ENCODE peak calls at places on chromosomes 12 and 14, in eight cellular contexts. L is fibroblast of lung, F is IMR-90, A is DND-41, Z is neural progenitor cell, O is PC-3, U is keratinocyte, D is HepG2. G is an unnamed sample.

GRCh38 chr12:119659289-119659897 is 8.5 kb upstream of the PRKAB1 start:
- DNase-seq in L (no peak), F (peak), A (peak), Z (peak), O (peak), U (no peak), D (peak), G (peak)

GRCh38 chr12:22740656-22741350 is 115.8 kb downstream of the ETNK1 start:
- DNase-seq in L (peak), F (no peak), A (no peak), Z (no peak), O (no peak), U (no peak), D (no peak), G (no peak)

GRCh38 chr12:47222960-47223847 is 143.4 kb upstream of the AMIGO2 start:
- DNase-seq in L (no peak), F (no peak), A (no peak), Z (peak), O (no peak), U (no peak), D (no peak), G (no peak)

GRCh38 chr12:105939181-105939721 is 199.5 kb downstream of the NUAK1 start:
- DNase-seq in L (no peak), F (no peak), A (no peak), Z (no peak), O (no peak), U (peak), D (no peak), G (no peak)

GRCh38 chr14:25381498-25381897 is 331.6 kb upstream of the STXBP6 start:
- DNase-seq in L (no peak), F (no peak), A (no peak), Z (peak), O (peak), U (no peak), D (peak), G (no peak)

GRCh38 chr12:74782086-74782485 is 244.5 kb downstream of the ATXN7L3B start:
- DNase-seq in L (no peak), F (no peak), A (no peak), Z (no peak), O (no peak), U (no peak), D (no peak), G (no peak)

GRCh38 chr14:99930420-99931274 is 134.6 kb upstream of the EVL start:
- DNase-seq in L (peak), F (no peak), A (no peak), Z (no peak), O (peak), U (no peak), D (no peak), G (no peak)

GRCh38 chr14:102164241-102164641 is 24.5 kb downstream of the WDR20 start:
- DNase-seq in L (peak), F (peak), A (no peak), Z (no peak), O (no peak), U (no peak), D (no peak), G (no peak)

GRCh38 chr12:109739747-109740693 is 26.4 kb downstream of the FAM222A start:
- DNase-seq in L (no peak), F (no peak), A (no peak), Z (peak), O (no peak), U (no peak), D (no peak), G (no peak)

GRCh38 chr12:54993181-54993835 is 8.7 kb upstream of the TESPA1 start:
- DNase-seq in L (peak), F (peak), A (peak), Z (peak), O (peak), U (peak), D (peak), G (peak)

GRCh38 chr12:121214171-121214777 is 4.3 kb downstream of the P2RX4 start:
- DNase-seq in L (peak), F (peak), A (no peak), Z (no peak), O (no peak), U (no peak), D (no peak), G (no peak)

GRCh38 chr12:117854339-117855012 is 114.3 kb downstream of the KSR2 start:
- DNase-seq in L (peak), F (peak), A (peak), Z (peak), O (peak), U (no peak), D (peak), G (peak)

GRCh38 chr14:64541261-64541970 is 875 bp downstream of the HSPA2 start:
- DNase-seq in L (peak), F (no peak), A (no peak), Z (no peak), O (no peak), U (no peak), D (no peak), G (no peak)

GRCh38 chr14:64912256-64912655 is 2.0 kb upstream of the CHURC1 start:
- DNase-seq in L (peak), F (no peak), A (no peak), Z (no peak), O (no peak), U (no peak), D (no peak), G (no peak)

GRCh38 chr12:63889236-63889635 is 44.7 kb downstream of the SRGAP1 start:
- DNase-seq in L (peak), F (peak), A (no peak), Z (no peak), O (no peak), U (no peak), D (no peak), G (no peak)

GRCh38 chr12:94714378-94714777 is 64.0 kb upstream of the TMCC3 start:
- DNase-seq in L (peak), F (peak), A (no peak), Z (no peak), O (peak), U (peak), D (no peak), G (no peak)

GRCh38 chr12:124734224-124734788 is 129.4 kb downstream of the SCARB1 start:
- DNase-seq in L (no peak), F (peak), A (no peak), Z (peak), O (no peak), U (no peak), D (peak), G (no peak)

GRCh38 chr12:57240069-57240921 is 10.7 kb downstream of the STAC3 start:
- DNase-seq in L (peak), F (peak), A (peak), Z (peak), O (peak), U (no peak), D (no peak), G (no peak)

GRCh38 chr12:18261273-18261672 is at the start of gene PIK3C2G:
- DNase-seq in L (no peak), F (no peak), A (no peak), Z (no peak), O (peak), U (no peak), D (no peak), G (no peak)

GRCh38 chr12:109590566-109590965 is 17.0 kb downstream of the MVK start:
- DNase-seq in L (no peak), F (no peak), A (no peak), Z (no peak), O (no peak), U (no peak), D (no peak), G (no peak)

GRCh38 chr14:100119251-100119650 is 40.2 kb downstream of the DEGS2 start:
- DNase-seq in L (no peak), F (no peak), A (no peak), Z (no peak), O (no peak), U (no peak), D (no peak), G (no peak)

GRCh38 chr12:67766370-67766769 is 117.8 kb downstream of the DYRK2 start:
- DNase-seq in L (peak), F (peak), A (no peak), Z (no peak), O (peak), U (no peak), D (no peak), G (no peak)

GRCh38 chr14:60658909-60659585 is 9.8 kb upstream of the SIX1 start:
- DNase-seq in L (no peak), F (peak), A (no peak), Z (peak), O (peak), U (no peak), D (peak), G (no peak)

GRCh38 chr14:68775614-68776126 is 17.2 kb downstream of the ZFP36L1 start:
- DNase-seq in L (no peak), F (no peak), A (no peak), Z (no peak), O (no peak), U (no peak), D (no peak), G (no peak)

GRCh38 chr12:22544038-22544979 is at the start of gene C2CD5:
- DNase-seq in L (peak), F (peak), A (peak), Z (peak), O (peak), U (no peak), D (peak), G (peak)

GRCh38 chr12:8052679-8053078 is 13.5 kb downstream of the C3AR1 start:
- DNase-seq in L (no peak), F (no peak), A (no peak), Z (no peak), O (no peak), U (no peak), D (no peak), G (no peak)

GRCh38 chr12:2306012-2306411 is 253.2 kb downstream of the CACNA1C start:
- DNase-seq in L (peak), F (peak), A (peak), Z (peak), O (no peak), U (no peak), D (no peak), G (no peak)

GRCh38 chr12:101925352-101925751 is 48.0 kb downstream of the DRAM1 start:
- DNase-seq in L (peak), F (peak), A (no peak), Z (no peak), O (peak), U (peak), D (no peak), G (peak)

GRCh38 chr12:129701536-129702165 is 202.2 kb downstream of the TMEM132D start:
- DNase-seq in L (no peak), F (no peak), A (no peak), Z (no peak), O (no peak), U (no peak), D (no peak), G (no peak)

GRCh38 chr14:33589334-33589733 is 361.5 kb downstream of the EGLN3 start:
- DNase-seq in L (peak), F (peak), A (no peak), Z (no peak), O (peak), U (peak), D (no peak), G (no peak)

GRCh38 chr14:105086833-105087307 is 21.6 kb upstream of the GPR132 start:
- DNase-seq in L (peak), F (peak), A (peak), Z (peak), O (peak), U (no peak), D (peak), G (peak)

GRCh38 chr14:96625436-96625945 is 123.3 kb downstream of the PAPOLA start:
- DNase-seq in L (no peak), F (no peak), A (no peak), Z (no peak), O (no peak), U (no peak), D (no peak), G (no peak)

GRCh38 chr12:66859751-66860440 is 181.0 kb upstream of the GRIP1 start:
- DNase-seq in L (no peak), F (no peak), A (no peak), Z (no peak), O (peak), U (no peak), D (no peak), G (no peak)

GRCh38 chr14:30876692-30877091 is 2.3 kb downstream of the COCH start:
- DNase-seq in L (no peak), F (no peak), A (no peak), Z (no peak), O (no peak), U (no peak), D (no peak), G (no peak)
- H3K9ac ChIP-seq in L (no peak), F (no peak), A (no peak), Z (no peak), O (no peak), U (no peak), D (no peak), G (no peak)

GRCh38 chr12:52799498-52800211 is 3.7 kb upstream of the KRT3 start:
- DNase-seq in L (no peak), F (no peak), A (no peak), Z (no peak), O (no peak), U (no peak), D (no peak), G (no peak)

GRCh38 chr12:52798671-52799497 is 3.0 kb upstream of the KRT3 start:
- DNase-seq in L (peak), F (peak), A (no peak), Z (no peak), O (peak), U (peak), D (no peak), G (no peak)

GRCh38 chr12:52802442-52802841 is 6.5 kb upstream of the KRT3 start:
- DNase-seq in L (no peak), F (no peak), A (no peak), Z (no peak), O (no peak), U (no peak), D (no peak), G (no peak)

GRCh38 chr12:52801773-52802172 is 5.9 kb upstream of the KRT3 start:
- DNase-seq in L (no peak), F (no peak), A (no peak), Z (no peak), O (no peak), U (no peak), D (no peak), G (no peak)

DNA sequence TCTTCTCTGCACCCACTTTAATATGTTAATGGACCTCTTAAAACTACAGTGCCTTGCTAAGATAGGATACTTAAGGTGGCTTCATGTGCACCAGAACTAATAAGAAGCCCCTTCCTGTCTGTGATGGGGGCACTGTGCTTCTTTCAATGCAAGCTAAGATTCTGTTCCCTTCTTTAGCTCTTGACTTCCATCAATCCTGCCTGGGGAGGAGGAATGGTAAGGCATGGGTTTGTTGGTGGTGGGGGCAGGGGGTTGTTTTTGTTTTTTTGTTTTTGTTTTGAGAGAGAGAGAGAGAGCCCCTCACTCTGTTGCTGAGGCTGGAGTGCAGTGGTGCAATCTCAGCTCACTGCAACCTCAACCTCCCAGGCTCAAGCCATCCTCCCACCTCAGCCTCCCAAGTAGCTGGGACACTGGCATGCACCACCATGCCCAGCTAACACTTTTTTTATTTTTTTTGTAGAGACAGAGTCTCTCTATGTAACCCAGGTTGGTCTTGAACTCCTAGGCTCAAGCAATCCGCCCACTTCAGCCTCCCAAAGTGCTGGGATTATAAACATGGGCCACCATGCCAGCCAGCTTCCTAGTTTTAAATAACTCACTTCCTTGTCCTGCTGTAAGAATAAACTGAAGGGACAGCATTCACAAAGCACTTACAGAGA is 4.5 kb upstream of the KRT3 start:
- DNase-seq in L (no peak), F (no peak), A (no peak), Z (no peak), O (no peak), U (no peak), D (no peak), G (no peak)
- TF ChIP-seq CTCF in L (no peak), F (no peak), A (no peak), Z (no peak), O (no peak), U (no peak), D (no peak), G (no peak)

GRCh38 chr14:54221971-54222370 is 174.8 kb upstream of the CDKN3 start:
- DNase-seq in L (no peak), F (no peak), A (no peak), Z (peak), O (no peak), U (no peak), D (no peak), G (no peak)

GRCh38 chr14:54221432-54221803 is 175.4 kb upstream of the CDKN3 start:
- DNase-seq in L (no peak), F (no peak), A (no peak), Z (no peak), O (no peak), U (no peak), D (no peak), G (no peak)

GRCh38 chr14:54219281-54220121 is 177.3 kb upstream of the CDKN3 start:
- DNase-seq in L (no peak), F (no peak), A (no peak), Z (peak), O (no peak), U (no peak), D (no peak), G (no peak)

GRCh38 chr14:54220122-54220691 is 176.6 kb upstream of the CDKN3 start:
- DNase-seq in L (no peak), F (no peak), A (no peak), Z (peak), O (no peak), U (no peak), D (no peak), G (no peak)

GRCh38 chr14:54220697-54221431 is 175.9 kb upstream of the CDKN3 start:
- DNase-seq in L (no peak), F (no peak), A (no peak), Z (no peak), O (no peak), U (no peak), D (no peak), G (no peak)
- H3K9ac ChIP-seq in L (no peak), F (no peak), A (no peak), Z (no peak), O (no peak), U (no peak), D (no peak), G (no peak)

DNA sequence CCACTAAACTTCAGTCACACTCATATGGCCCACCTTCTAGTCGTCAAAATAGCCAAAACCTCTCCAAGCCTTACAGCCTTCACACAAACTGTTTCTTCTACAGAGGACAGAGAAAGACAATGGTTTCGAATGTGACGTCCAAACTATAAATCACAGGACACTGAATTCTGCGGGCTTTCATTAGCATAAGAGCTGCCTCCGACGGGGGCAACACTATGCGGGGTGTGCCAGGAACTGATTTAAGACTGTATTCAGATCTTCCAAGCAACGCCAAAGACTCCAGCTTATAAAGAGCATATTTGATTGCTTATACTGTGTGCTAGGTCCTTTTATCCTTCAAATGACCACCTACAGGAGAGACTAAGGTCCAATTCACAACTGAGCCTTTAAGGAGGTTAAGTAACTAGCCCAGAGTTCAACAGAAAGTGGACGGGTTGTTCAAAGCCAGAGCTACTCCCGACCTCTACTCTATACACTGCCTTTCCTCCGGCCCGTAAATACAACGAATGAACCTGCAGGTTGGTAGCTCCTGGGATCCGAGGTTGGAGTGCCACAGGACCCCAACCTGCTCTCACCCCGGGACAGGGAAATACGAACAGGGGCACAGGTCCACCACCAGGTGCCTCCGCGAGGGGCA is 574 bp downstream of the L2HGDH start:
- DNase-seq in L (no peak), F (no peak), A (no peak), Z (peak), O (peak), U (peak), D (peak), G (peak)
- TF ChIP-seq CTCF in L (peak), F (peak), A (peak), Z (peak), O (peak), U (no peak), D (no peak), G (peak)

GRCh38 chr12:62873826-62874448 is 61.0 kb downstream of the PPM1H start:
- DNase-seq in L (no peak), F (no peak), A (no peak), Z (no peak), O (no peak), U (no peak), D (no peak), G (no peak)

GRCh38 chr12:62876938-62877548 is 57.9 kb downstream of the PPM1H start:
- DNase-seq in L (no peak), F (no peak), A (no peak), Z (no peak), O (no peak), U (no peak), D (no peak), G (no peak)

GRCh38 chr12:62879691-62880090 is 55.3 kb downstream of the PPM1H start:
- DNase-seq in L (no peak), F (no peak), A (no peak), Z (no peak), O (peak), U (no peak), D (no peak), G (no peak)

GRCh38 chr12:62882140-62882539 is 52.8 kb downstream of the PPM1H start:
- DNase-seq in L (no peak), F (no peak), A (no peak), Z (no peak), O (no peak), U (no peak), D (no peak), G (no peak)

GRCh38 chr12:62878211-62878610 is 56.7 kb downstream of the PPM1H start:
- DNase-seq in L (no peak), F (no peak), A (no peak), Z (no peak), O (no peak), U (no peak), D (no peak), G (no peak)
- H3K9ac ChIP-seq in L (no peak), F (no peak), A (no peak), Z (no peak), O (no peak), U (no peak), D (no peak), G (no peak)

GRCh38 chr14:87745507-87746118 is 247.4 kb downstream of the GALC start:
- DNase-seq in L (peak), F (peak), A (peak), Z (peak), O (peak), U (no peak), D (peak), G (no peak)
- TF ChIP-seq CTCF in L (peak), F (peak), A (peak), Z (peak), O (peak), U (peak), D (peak), G (peak)